ENCODE peak calls at places on chromosome 12, in four cellular contexts. O is effector memory CD4-positive, alpha-beta T cell; G is heart right ventricle; K is adrenal gland. W is an unnamed sample. For H3K9me3, the result is how much of the 10 kb centered on the place peaks cover.

GRCh38 chr12:116537149-116537904 is 21.9 kb upstream of the MAP1LC3B2 start:
- DNase-seq in G (no peak), O (no peak), K (no peak), W (no peak)

GRCh38 chr12:29041621-29042020 is 107.5 kb upstream of the FAR2 start:
- DNase-seq in O (no peak), K (no peak), G (no peak), W (no peak)

GRCh38 chr12:101697930-101698781 is 716 bp downstream of the CHPT1 start:
- DNase-seq in G (peak), O (no peak), K (peak), W (no peak)

GRCh38 chr12:10385181-10385613 is 4.6 kb downstream of the KLRK1 start:
- DNase-seq in K (no peak), G (no peak), O (no peak), W (no peak)

GRCh38 chr12:103268831-103269514 is 226.8 kb downstream of the C12orf42 start:
- DNase-seq in K (no peak), O (no peak), G (no peak), W (no peak)

GRCh38 chr12:109680521-109681030 is 33.0 kb upstream of the FAM222A start:
- DNase-seq in G (no peak), K (no peak), O (no peak), W (no peak)

GRCh38 chr12:11133162-11133561 is 1.3 kb downstream of the TAS2R30 start:
- DNase-seq in K (no peak), G (no peak), O (no peak), W (no peak)

GRCh38 chr12:91958816-91959215 is 186.8 kb downstream of the BTG1 start:
- DNase-seq in K (no peak), G (no peak), O (no peak), W (no peak)

GRCh38 chr12:68958337-68958736 is 25.4 kb upstream of the CPM start:
- DNase-seq in O (no peak), G (no peak), K (no peak), W (no peak)

GRCh38 chr12:107126688-107127481 is 33.5 kb upstream of the CRY1 start:
- DNase-seq in O (no peak), K (no peak), G (no peak), W (no peak)

GRCh38 chr12:54565658-54566552 is 16.5 kb downstream of the PDE1B start:
- DNase-seq in K (no peak), O (no peak), G (no peak), W (no peak)

GRCh38 chr12:125021096-125021495 is 27.7 kb downstream of the BRI3BP start:
- DNase-seq in K (no peak), O (no peak), G (no peak), W (no peak)
- H3K9me3 ChIP-seq in K (under half), O (under half), G (under half), W (under half)

GRCh38 chr12:121092034-121092433 is 40.6 kb upstream of the P2RX7 start:
- DNase-seq in K (no peak), G (no peak), O (no peak), W (no peak)

GRCh38 chr12:121090576-121091125 is 42.0 kb upstream of the P2RX7 start:
- DNase-seq in O (no peak), K (no peak), G (no peak), W (no peak)

GRCh38 chr12:121096199-121096798 is 36.4 kb upstream of the P2RX7 start:
- DNase-seq in K (no peak), G (no peak), O (no peak), W (no peak)

GRCh38 chr12:121095544-121096198 is 37.0 kb upstream of the P2RX7 start:
- DNase-seq in O (peak), K (peak), G (peak), W (peak)

DNA sequence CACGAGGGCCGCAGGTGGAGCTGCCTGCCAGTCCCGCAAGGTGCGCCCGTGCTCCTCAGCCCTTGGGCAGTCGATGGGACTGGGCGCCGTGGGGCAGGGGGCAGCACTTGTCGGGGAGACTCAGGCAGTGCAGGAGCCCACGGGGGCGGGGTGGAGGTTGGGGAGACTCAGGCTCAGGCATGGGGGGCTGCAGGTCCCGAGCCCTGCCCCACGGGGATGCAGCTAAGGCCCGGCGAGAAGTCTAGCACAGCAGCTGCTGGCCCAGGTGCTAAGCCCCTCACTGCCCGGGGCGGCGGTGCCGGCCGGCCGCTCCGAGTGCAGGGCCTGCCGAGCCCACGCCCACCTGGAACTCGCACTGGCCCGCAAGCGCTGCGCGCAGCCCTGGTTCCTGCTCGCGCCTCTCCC is 39.2 kb upstream of the P2RX7 start:
- DNase-seq in K (no peak), G (no peak), O (no peak), W (no peak)
- H3K9me3 ChIP-seq in K (under half), G (under half), O (under half), W (under half)

GRCh38 chr12:2805146-2805525 is 7.3 kb upstream of the ITFG2 start:
- DNase-seq in K (no peak), G (no peak), O (no peak), W (no peak)

GRCh38 chr12:2801044-2801783 is 6.4 kb downstream of the FKBP4 start:
- DNase-seq in O (no peak), G (no peak), K (no peak), W (no peak)

GRCh38 chr12:2804390-2805145 is 7.9 kb upstream of the ITFG2 start:
- DNase-seq in K (no peak), O (no peak), G (peak), W (no peak)

GRCh38 chr12:2806700-2807099 is 5.8 kb upstream of the ITFG2 start:
- DNase-seq in K (no peak), O (no peak), G (no peak), W (no peak)

DNA sequence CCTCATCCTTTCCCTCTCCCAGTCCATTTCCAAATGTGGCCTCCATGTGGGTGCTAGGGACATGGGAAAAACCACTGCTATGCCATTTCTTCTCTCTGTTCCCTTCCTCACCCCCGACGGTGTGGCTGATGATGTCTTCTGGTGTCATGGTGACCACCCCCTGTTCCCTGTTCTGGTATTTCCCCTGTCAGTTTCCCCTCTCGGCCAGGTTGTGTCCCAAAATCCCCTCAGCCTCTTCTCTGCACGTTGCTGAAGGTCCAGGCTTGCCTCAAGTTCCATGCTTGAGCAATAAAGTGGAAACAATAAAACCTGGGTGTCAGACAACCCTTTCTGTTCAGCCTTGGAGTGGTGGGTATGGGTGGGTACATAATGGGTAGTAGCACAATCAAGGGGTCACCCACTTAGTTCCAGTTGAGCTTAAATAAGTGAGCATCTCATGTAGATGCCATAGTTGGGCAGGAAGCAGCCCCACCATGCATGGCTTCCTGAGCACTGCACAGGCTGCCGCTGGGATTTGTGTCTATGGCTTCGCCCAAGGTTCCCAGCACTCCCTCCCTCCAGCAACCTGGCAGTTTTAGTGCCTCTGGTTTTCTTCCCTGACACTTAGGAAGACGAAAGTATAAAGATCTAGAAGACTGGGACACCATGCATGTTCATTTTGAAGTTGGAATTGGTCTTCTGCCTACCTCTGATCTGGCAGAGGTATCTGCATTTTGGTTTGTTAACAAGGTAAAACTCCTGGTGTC is 8.7 kb upstream of the ITFG2 start:
- DNase-seq in O (no peak), G (no peak), K (no peak), W (no peak)
- H3K9me3 ChIP-seq in O (under half), G (under half), K (under half), W (under half)

GRCh38 chr12:133080619-133081407 is at the start of gene ZNF140:
- DNase-seq in O (peak), K (peak), G (peak), W (peak)
- H3K9me3 ChIP-seq in O (under half), K (half or more), G (half or more), W (under half)

DNA sequence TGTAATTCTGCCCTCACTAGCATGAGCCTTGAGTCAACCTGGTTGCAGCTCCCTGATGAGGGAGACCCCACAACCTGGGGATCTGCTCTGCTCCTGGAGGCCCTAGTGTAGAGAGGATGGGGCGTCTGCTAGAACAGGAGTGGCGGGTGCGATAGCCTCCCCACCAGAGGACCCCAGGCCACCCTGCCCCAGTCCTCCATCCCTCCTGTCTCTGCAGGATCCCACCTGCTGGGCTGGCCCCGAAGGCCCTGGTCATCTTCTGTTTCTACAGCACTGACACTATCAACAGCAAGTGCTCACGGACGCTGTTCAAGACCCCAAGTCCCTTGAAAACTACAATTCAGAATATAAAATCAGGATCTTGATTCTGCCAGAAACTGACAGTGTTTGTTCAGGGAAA is 15.2 kb downstream of the ANHX start:
- DNase-seq in O (no peak), G (no peak), K (no peak), W (no peak)
- H3K9me3 ChIP-seq in O (under half), G (under half), K (under half), W (under half)

GRCh38 chr12:3420693-3421092 is 70.3 kb upstream of the PRMT8 start:
- DNase-seq in K (no peak), O (no peak), G (no peak), W (no peak)

GRCh38 chr12:3419538-3419937 is 71.5 kb upstream of the PRMT8 start:
- DNase-seq in G (no peak), O (no peak), K (no peak), W (no peak)

GRCh38 chr12:3421191-3421590 is 69.8 kb upstream of the PRMT8 start:
- DNase-seq in K (no peak), G (no peak), O (no peak), W (no peak)

GRCh38 chr12:3418609-3419469 is 72.2 kb upstream of the PRMT8 start:
- DNase-seq in K (no peak), G (no peak), O (no peak), W (no peak)

GRCh38 chr12:3421599-3421998 is 69.4 kb upstream of the PRMT8 start:
- DNase-seq in K (no peak), G (no peak), O (no peak), W (no peak)
- H3K9me3 ChIP-seq in K (under half), G (under half), O (under half), W (under half)

GRCh38 chr12:38101753-38102152 is 214.8 kb upstream of the ALG10B start:
- DNase-seq in O (no peak), K (no peak), G (no peak), W (no peak)
- H3K9me3 ChIP-seq in O (under half), K (under half), G (under half), W (under half)

GRCh38 chr12:31846405-31846804 is 112.8 kb upstream of the RESF1 start:
- DNase-seq in K (no peak), G (no peak), O (no peak), W (no peak)

GRCh38 chr12:31850268-31850667 is 108.9 kb upstream of the RESF1 start:
- DNase-seq in K (no peak), G (no peak), O (no peak), W (no peak)

GRCh38 chr12:31845613-31846321 is 113.4 kb upstream of the RESF1 start:
- DNase-seq in O (no peak), K (no peak), G (no peak), W (no peak)

GRCh38 chr12:31853520-31853919 is 105.7 kb upstream of the RESF1 start:
- DNase-seq in K (no peak), O (no peak), G (no peak), W (no peak)

GRCh38 chr12:31849090-31849687 is 110.0 kb upstream of the RESF1 start:
- DNase-seq in G (no peak), O (no peak), K (no peak), W (no peak)
- H3K9me3 ChIP-seq in G (under half), O (under half), K (under half), W (under half)

GRCh38 chr12:34343345-34343744 is 321.0 kb downstream of the ALG10 start:
- DNase-seq in G (no peak), K (no peak), O (no peak), W (no peak)
- H3K9me3 ChIP-seq in G (under half), K (under half), O (under half), W (under half)